ENCODE peak calls at places on chromosomes 1 and 21, in nine cellular contexts. T is Peyer's patch, M is sigmoid colon, H is iPS DF 6.9, Z is uterus, J is IMR-90, G is upper lobe of right lung, Y is heart left ventricle, E is suprapubic skin. Q is an unnamed sample.

GRCh38 chr1:10229903-10230302 is 19.5 kb downstream of the KIF1B start:
- DNase-seq in H (no peak), E (no peak), Z (no peak), T (no peak), M (no peak), J (no peak), Y (no peak), G (no peak), Q (no peak)

GRCh38 chr1:1212780-1213152 is 1.2 kb downstream of the TNFRSF4 start:
- DNase-seq in Y (peak; percentile 71), E (no peak), J (peak; percentile 11), Z (no peak), G (peak; percentile 78), H (no peak), M (no peak), T (peak; percentile 85), Q (no peak)

GRCh38 chr1:185289880-185290279 is 27.2 kb downstream of the IVNS1ABP start:
- DNase-seq in M (no peak), G (no peak), E (no peak), J (no peak), T (no peak), H (no peak), Z (no peak), Y (no peak), Q (no peak)

GRCh38 chr1:179599623-179600249 is 8.1 kb downstream of the TDRD5 start:
- DNase-seq in M (no peak), H (no peak), E (no peak), T (peak; percentile 48), Z (no peak), Y (no peak), J (peak; percentile 30), G (no peak), Q (no peak)

GRCh38 chr21:43328591-43329360 is 98.2 kb downstream of the SIK1 start:
- DNase-seq in J (no peak), M (no peak), E (no peak), G (no peak), Z (no peak), Y (no peak), T (no peak), H (no peak), Q (no peak)

GRCh38 chr1:10682114-10682445 is 114.4 kb downstream of the CASZ1 start:
- DNase-seq in T (no peak), H (no peak), Z (no peak), J (no peak), E (no peak), Y (no peak), M (no peak), G (no peak), Q (no peak)

GRCh38 chr1:186082235-186082937 is 292.7 kb downstream of the TPR start:
- DNase-seq in H (no peak), E (peak; percentile 86), Z (peak; percentile 32), T (peak; percentile 92), J (peak; percentile 73), G (peak; percentile 63), M (peak; percentile 83), Y (peak; percentile 80), Q (no peak)

GRCh38 chr1:9590945-9591668 is 2.4 kb downstream of the TMEM201 start:
- DNase-seq in Z (no peak), T (no peak), G (peak; percentile 66), J (no peak), M (no peak), Y (no peak), E (no peak), H (no peak), Q (no peak)

GRCh38 chr1:22414244-22414751 is 37.4 kb upstream of the ZBTB40 start:
- DNase-seq in J (peak; percentile 39), T (peak; percentile 55), H (no peak), Z (no peak), M (no peak), Y (no peak), G (peak; percentile 79), E (no peak), Q (no peak)

GRCh38 chr1:35717911-35718476 is 690 bp downstream of the C1orf216 start:
- DNase-seq in T (peak; percentile 50), Z (peak; percentile 49), M (peak; percentile 85), J (peak; percentile 63), H (no peak), G (no peak), Y (peak; percentile 59), E (no peak), Q (no peak)

GRCh38 chr1:41626616-41627375 is 142.3 kb upstream of the EDN2 start:
- DNase-seq in M (peak; percentile 38), T (peak; percentile 39), J (peak; percentile 31), G (no peak), E (peak; percentile 70), Y (no peak), Z (no peak), H (no peak), Q (no peak)

GRCh38 chr1:241630899-241631298 is 9.3 kb downstream of the CHML start:
- DNase-seq in Y (no peak), E (no peak), M (no peak), T (no peak), G (no peak), J (no peak), H (no peak), Z (no peak), Q (no peak)

GRCh38 chr1:23473037-23473800 is 10.8 kb downstream of the ASAP3 start:
- DNase-seq in Y (no peak), G (no peak), H (no peak), J (peak; percentile 51), M (no peak), T (no peak), Z (no peak), E (no peak), Q (no peak)

GRCh38 chr1:169488157-169488556 is 2.4 kb upstream of the SLC19A2 start:
- DNase-seq in G (no peak), E (no peak), M (no peak), J (no peak), Y (no peak), Z (no peak), T (no peak), H (no peak), Q (no peak)

GRCh38 chr1:14338509-14338908 is 260.0 kb upstream of the KAZN start:
- DNase-seq in M (no peak), T (no peak), J (no peak), E (no peak), G (no peak), Y (no peak), Z (no peak), H (no peak), Q (no peak)

GRCh38 chr1:208188607-208189006 is 55.6 kb downstream of the PLXNA2 start:
- DNase-seq in G (no peak), M (no peak), J (no peak), Y (no peak), Z (no peak), T (no peak), E (no peak), H (no peak), Q (no peak)
- H3K4me3 ChIP-seq in G (no peak overlapping the region), M (no peak overlapping the region), J (no peak overlapping the region), Y (no peak overlapping the region), Z (no peak overlapping the region), T (no peak overlapping the region), E (no peak overlapping the region), H (no peak overlapping the region), Q (no peak overlapping the region)

GRCh38 chr1:233477359-233477758 is 136.5 kb upstream of the KCNK1 start:
- DNase-seq in M (no peak), Z (no peak), G (no peak), Y (no peak), H (no peak), J (no peak), T (no peak), E (no peak), Q (no peak)

GRCh38 chr1:233478611-233479010 is 135.3 kb upstream of the KCNK1 start:
- DNase-seq in G (no peak), J (no peak), M (no peak), T (no peak), Y (no peak), E (no peak), H (no peak), Z (no peak), Q (no peak)

GRCh38 chr1:233470738-233471499 is 143.0 kb upstream of the KCNK1 start:
- DNase-seq in G (no peak), Y (no peak), T (no peak), H (peak; percentile 29), Z (no peak), J (no peak), M (no peak), E (no peak), Q (no peak)

GRCh38 chr1:233479026-233479890 is 134.6 kb upstream of the KCNK1 start:
- DNase-seq in E (no peak), Y (no peak), G (no peak), T (no peak), M (no peak), Z (no peak), J (no peak), H (no peak), Q (no peak)

GRCh38 chr1:233473549-233474204 is 140.2 kb upstream of the KCNK1 start:
- DNase-seq in E (no peak), M (no peak), J (no peak), Z (no peak), H (no peak), G (no peak), T (no peak), Y (no peak), Q (no peak)
- H3K9me3 ChIP-seq in E (no peaks in the 10 kb centered on the region), M (no peaks in the 10 kb centered on the region), J (peaks cover 7% of the 10 kb centered on the region), Z (no peaks in the 10 kb centered on the region), H (no peaks in the 10 kb centered on the region), G (no peaks in the 10 kb centered on the region), T (no peaks in the 10 kb centered on the region), Y (no peaks in the 10 kb centered on the region), Q (no peaks in the 10 kb centered on the region)

DNA sequence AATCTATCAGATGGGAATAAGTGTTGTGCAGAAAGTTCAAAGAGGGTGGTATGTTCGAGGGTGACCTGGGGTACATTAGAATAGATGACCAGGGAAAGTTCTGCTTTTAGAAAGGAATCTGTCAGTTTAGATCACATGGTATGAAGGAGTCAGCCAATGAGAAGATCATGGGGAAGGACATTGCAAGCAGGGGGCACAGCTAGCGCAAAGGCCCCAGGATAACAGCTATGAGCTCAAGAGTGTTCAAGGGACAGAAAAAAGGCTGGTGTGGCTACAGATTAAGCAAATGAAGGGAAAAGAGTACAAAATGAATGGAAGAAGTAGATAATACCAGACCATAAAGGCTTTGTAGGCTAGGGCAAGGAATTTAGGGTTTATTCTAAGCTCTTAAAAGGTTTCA is 8.6 kb downstream of the LEPR start:
- DNase-seq in H (no peak), Z (no peak), T (no peak), E (no peak), J (no peak), G (no peak), Y (no peak), M (no peak), Q (no peak)
- H3K4me3 ChIP-seq in H (no peak overlapping the region), Z (no peak overlapping the region), T (no peak overlapping the region), E (no peak overlapping the region), J (no peak overlapping the region), G (no peak overlapping the region), Y (no peak overlapping the region), M (no peak overlapping the region), Q (no peak overlapping the region)

DNA sequence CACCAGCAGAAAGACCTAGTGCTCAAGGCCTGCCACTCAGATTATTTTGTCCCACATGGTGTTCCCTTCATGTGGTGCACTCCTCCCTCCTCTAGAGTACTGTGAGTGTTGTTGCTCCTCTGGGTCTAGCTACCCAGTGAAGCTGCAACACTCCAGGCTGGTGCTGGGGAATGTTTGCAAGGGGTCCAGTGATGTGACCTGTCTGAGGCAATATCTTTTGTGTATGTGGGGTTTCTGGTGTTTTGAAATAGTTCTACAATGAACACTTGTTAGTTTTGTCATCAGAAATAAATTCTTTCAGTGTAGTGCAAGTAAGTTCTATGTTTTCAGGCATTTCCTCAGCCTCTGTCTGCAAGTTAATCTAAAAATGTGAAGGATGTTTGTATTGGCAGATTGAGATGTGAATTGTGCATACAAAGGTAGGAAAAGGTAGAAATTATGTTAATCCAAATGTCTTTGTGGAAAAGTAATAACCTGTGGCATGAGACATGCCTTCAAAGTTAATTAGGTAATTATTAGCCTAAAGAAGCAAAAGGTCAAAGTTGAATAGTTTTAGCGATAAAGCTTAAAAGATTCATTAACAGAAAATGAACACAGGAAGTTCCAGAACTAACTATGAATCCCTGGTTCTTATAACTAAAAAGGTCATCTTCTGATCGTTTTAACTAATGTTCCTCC is 616.8 kb downstream of the LTN1 start:
- DNase-seq in J (peak; percentile 77), H (no peak), T (no peak), G (no peak), E (no peak), M (no peak), Y (no peak), Z (no peak), Q (no peak)
- H3K9me3 ChIP-seq in J (peaks cover 3% of the 10 kb centered on the region), H (no peaks in the 10 kb centered on the region), T (no peaks in the 10 kb centered on the region), G (no peaks in the 10 kb centered on the region), E (no peaks in the 10 kb centered on the region), M (peaks cover 6% of the 10 kb centered on the region), Y (no peaks in the 10 kb centered on the region), Z (no peaks in the 10 kb centered on the region), Q (no peaks in the 10 kb centered on the region)

Q was measured in vagina.